ENCODE peak calls at places on chromosome 1, in ten cellular contexts. A, V, R, H, O, B, P, Z, Q and L are unnamed samples.

GRCh38 chr1:117632269-117633067 is 26.6 kb downstream of the TENT5C start:
- DNase-seq in A (no peak), V (no peak), R (peak), H (peak), O (peak), B (no peak), P (no peak), Z (no peak), Q (peak), L (no peak)

GRCh38 chr1:187167555-187167954 is 338.8 kb downstream of the PLA2G4A start:
- DNase-seq in A (no peak), V (no peak), R (no peak), H (no peak), O (no peak), B (no peak), P (no peak), Z (no peak), Q (no peak), L (no peak)

GRCh38 chr1:234698624-234699023 is 88.6 kb upstream of the IRF2BP2 start:
- DNase-seq in A (no peak), V (no peak), R (no peak), H (no peak), O (no peak), B (no peak), P (no peak), Z (no peak), Q (no peak), L (no peak)

GRCh38 chr1:40315795-40316594 is 1.1 kb downstream of the COL9A2 start:
- DNase-seq in A (peak), V (no peak), R (peak), H (peak), O (no peak), B (no peak), P (no peak), Z (no peak), Q (peak), L (no peak)

GRCh38 chr1:193952778-193953374 is 766.5 kb upstream of the B3GALT2 start:
- DNase-seq in A (no peak), V (no peak), R (no peak), H (no peak), O (no peak), B (no peak), P (no peak), Z (no peak), Q (no peak), L (no peak)

GRCh38 chr1:64886877-64887276 is 79.5 kb downstream of the JAK1 start:
- DNase-seq in A (no peak), V (no peak), R (no peak), H (peak), O (no peak), B (no peak), P (no peak), Z (no peak), Q (no peak), L (no peak)

GRCh38 chr1:19372136-19372514 is 60.0 kb downstream of the SLC66A1 start:
- DNase-seq in A (no peak), V (no peak), R (no peak), H (no peak), O (no peak), B (no peak), P (no peak), Z (no peak), Q (no peak), L (no peak)

GRCh38 chr1:18093646-18094045 is 14.0 kb upstream of the IGSF21 start:
- DNase-seq in A (no peak), V (no peak), R (no peak), H (no peak), O (no peak), B (no peak), P (no peak), Z (no peak), Q (no peak), L (no peak)

GRCh38 chr1:119008483-119009299 is 20.5 kb upstream of the TBX15 start:
- DNase-seq in A (peak), V (peak), R (no peak), H (peak), O (no peak), B (peak), P (no peak), Z (no peak), Q (no peak), L (no peak)

GRCh38 chr1:246597340-246597739 is 31.1 kb downstream of the CNST start:
- DNase-seq in A (no peak), V (peak), R (peak), H (no peak), O (peak), B (no peak), P (no peak), Z (no peak), Q (no peak), L (no peak)

GRCh38 chr1:78887459-78887858 is 119.1 kb downstream of the ADGRL4 start:
- DNase-seq in A (no peak), V (no peak), R (no peak), H (no peak), O (no peak), B (no peak), P (no peak), Z (no peak), Q (no peak), L (no peak)

GRCh38 chr1:11858158-11858557 is 587 bp downstream of the NPPB start:
- DNase-seq in A (no peak), V (no peak), R (no peak), H (no peak), O (no peak), B (no peak), P (no peak), Z (no peak), Q (no peak), L (no peak)
- TF ChIP-seq POLR2AphosphoS5 in A (no peak), V (no peak), R (no peak), H (no peak), O (no peak), B (no peak), P (no peak), Z (no peak), Q (no peak), L (no peak)

DNA sequence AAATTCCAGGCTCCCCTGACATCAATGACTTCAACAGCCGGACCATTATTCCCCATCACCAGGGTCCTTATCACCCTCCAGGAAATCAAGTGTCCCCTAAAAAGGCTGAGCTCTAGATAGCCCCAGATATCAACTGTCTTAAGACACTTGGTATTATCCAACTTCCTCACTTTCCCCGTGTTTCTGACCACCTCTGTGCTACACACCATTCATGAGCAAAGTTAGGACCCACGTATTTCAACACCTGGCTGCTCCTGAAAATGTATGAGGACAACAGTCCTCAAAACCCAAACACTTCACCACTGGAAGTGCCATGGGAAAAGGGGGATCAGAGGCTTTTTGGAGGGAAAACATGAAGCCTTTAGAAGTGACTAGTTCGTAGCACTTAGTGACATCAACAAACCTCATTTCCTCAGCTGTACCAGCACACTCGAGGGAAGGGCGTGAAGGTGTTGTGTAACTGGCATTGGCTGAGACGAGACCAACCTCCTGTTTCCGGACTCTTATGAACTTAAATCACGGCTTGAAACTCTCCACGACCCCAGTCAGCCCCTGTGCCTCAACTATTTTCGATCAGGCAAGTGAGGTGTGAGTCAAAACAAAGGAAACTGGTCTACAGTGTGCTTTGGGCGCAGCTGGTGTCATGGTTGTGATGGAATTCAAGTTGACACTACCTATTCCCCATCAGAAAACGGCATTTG is 4.1 kb upstream of the CHD5 start:
- DNase-seq in A (no peak), V (no peak), R (no peak), H (no peak), O (no peak), B (no peak), P (no peak), Z (no peak), Q (no peak), L (no peak)
- TF ChIP-seq POLR2AphosphoS5 in A (peak), V (peak), R (no peak), H (peak), O (no peak), B (no peak), P (peak), Z (peak), Q (no peak), L (no peak)

DNA sequence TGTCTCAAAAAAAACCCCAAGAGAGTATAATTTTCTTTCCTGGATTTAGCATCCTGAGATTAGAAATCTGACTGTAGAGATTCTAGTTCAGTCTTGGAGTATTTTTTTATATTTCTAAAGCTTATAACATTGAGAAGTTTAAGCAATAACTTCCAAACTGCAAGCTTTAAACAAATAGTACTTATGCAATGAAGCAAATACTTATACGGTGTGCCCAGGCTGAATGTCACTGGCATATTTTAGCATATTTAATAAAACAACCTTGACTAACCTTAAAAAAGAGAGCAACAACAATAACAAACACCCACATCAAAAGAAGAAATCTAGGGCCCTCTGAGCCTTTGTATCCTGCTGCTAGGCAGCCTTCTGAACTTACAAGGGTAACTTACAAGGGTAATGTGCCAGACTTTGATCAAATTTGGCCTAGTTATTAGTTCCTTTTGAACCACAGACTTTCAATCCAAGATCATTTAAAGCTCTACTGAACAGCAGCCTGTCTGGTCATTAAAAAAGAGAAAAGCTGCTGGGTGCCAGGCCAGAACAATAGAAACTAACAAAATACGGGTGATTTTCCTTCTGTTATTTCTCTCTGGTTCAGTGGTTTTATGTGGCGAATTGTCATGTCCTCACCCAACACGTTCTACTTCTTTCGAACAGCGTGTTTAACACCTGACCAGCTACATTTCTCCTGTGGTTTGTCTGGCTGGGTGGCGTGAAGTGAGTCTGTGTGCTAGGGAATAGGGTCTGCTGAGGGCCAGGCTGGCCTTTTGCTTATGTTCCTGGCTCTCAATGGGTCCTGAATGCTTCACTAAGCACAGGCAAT is 16.2 kb downstream of the MTOR start:
- DNase-seq in A (no peak), V (no peak), R (no peak), H (no peak), O (no peak), B (no peak), P (no peak), Z (no peak), Q (no peak), L (peak)
- TF ChIP-seq POLR2AphosphoS5 in A (no peak), V (no peak), R (no peak), H (no peak), O (no peak), B (no peak), P (no peak), Z (no peak), Q (no peak), L (no peak)

GRCh38 chr1:204662530-204662929 is 23.0 kb downstream of the LRRN2 start:
- DNase-seq in A (no peak), V (no peak), R (no peak), H (no peak), O (no peak), B (no peak), P (no peak), Z (no peak), Q (no peak), L (no peak)

GRCh38 chr1:204658295-204658694 is 27.2 kb downstream of the LRRN2 start:
- DNase-seq in A (no peak), V (no peak), R (no peak), H (no peak), O (no peak), B (no peak), P (no peak), Z (no peak), Q (no peak), L (no peak)

GRCh38 chr1:204664251-204664650 is 21.3 kb downstream of the LRRN2 start:
- DNase-seq in A (no peak), V (no peak), R (no peak), H (no peak), O (no peak), B (no peak), P (no peak), Z (no peak), Q (no peak), L (no peak)

GRCh38 chr1:204660509-204660908 is 25.0 kb downstream of the LRRN2 start:
- DNase-seq in A (no peak), V (no peak), R (no peak), H (no peak), O (no peak), B (no peak), P (no peak), Z (no peak), Q (no peak), L (no peak)

GRCh38 chr1:204659061-204659460 is 26.5 kb downstream of the LRRN2 start:
- DNase-seq in A (no peak), V (no peak), R (no peak), H (no peak), O (no peak), B (no peak), P (no peak), Z (no peak), Q (no peak), L (no peak)
- TF ChIP-seq POLR2AphosphoS5 in A (no peak), V (no peak), R (no peak), H (no peak), O (no peak), B (no peak), P (no peak), Z (no peak), Q (no peak), L (no peak)

GRCh38 chr1:150154143-150154542 is 4.4 kb downstream of the PLEKHO1 start:
- DNase-seq in A (no peak), V (no peak), R (no peak), H (no peak), O (no peak), B (no peak), P (no peak), Z (no peak), Q (no peak), L (no peak)
- TF ChIP-seq POLR2AphosphoS5 in A (no peak), V (no peak), R (peak), H (no peak), O (no peak), B (no peak), P (no peak), Z (peak), Q (no peak), L (no peak)

GRCh38 chr1:153661111-153661708 is 2.7 kb downstream of the SNAPIN start:
- DNase-seq in A (no peak), V (no peak), R (no peak), H (peak), O (no peak), B (no peak), P (no peak), Z (no peak), Q (peak), L (no peak)
- TF ChIP-seq POLR2AphosphoS5 in A (peak), V (peak), R (no peak), H (peak), O (no peak), B (no peak), P (peak), Z (peak), Q (no peak), L (no peak)

DNA sequence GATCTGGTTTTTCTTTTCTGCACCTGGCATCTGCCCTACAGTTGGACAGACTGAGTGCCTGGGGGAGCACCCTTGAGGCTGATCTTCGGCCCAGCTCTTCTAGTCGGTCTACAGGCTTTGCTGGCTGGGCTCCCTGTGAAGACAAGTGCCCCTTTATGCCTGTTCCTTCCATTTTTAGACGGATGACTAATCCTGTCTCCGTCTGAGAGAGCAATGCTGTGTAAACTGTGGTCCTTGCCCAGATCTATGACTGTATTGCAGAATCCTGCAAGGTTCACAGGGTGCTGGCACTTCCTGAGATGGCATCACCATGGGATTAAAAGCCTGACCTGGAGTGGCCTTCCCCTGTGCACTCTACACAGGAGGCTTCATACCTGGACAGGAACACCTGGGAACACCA is 47.6 kb upstream of the SAMD13 start:
- DNase-seq in A (no peak), V (peak), R (peak), H (no peak), O (peak), B (peak), P (no peak), Z (no peak), Q (no peak), L (no peak)
- TF ChIP-seq POLR2AphosphoS5 in A (no peak), V (no peak), R (peak), H (no peak), O (no peak), B (peak), P (no peak), Z (no peak), Q (no peak), L (no peak)

DNA sequence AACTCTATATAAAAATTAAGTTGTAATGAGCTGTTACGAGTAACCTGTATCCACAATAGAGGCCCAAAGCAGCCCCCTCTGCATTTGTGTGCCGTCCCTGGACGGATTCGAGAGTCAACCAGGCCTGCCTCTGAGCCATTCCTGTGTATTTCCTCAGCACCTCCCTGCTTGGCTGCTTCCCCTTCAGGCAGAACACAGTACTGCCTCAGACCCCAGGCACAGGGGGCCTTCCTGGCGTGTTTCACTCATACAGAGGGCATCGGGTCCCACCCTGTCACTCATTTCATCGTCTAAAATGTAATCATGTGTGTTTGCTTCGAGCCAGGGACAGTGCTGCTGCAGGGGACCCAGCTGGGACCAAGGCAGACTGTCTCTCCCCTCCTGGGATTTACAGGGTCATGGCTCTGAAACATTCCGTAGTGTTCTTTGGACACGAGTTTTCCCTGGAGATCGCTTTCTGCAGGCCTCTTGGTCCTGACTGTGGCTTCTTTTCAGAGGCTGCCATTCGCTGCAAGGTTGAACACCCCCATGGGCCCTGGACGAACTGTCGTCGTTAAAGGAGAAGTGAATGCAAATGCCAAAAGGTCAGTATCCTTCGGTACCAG is 19.4 kb downstream of the LGALS8 start:
- DNase-seq in A (peak), V (no peak), R (no peak), H (peak), O (no peak), B (no peak), P (no peak), Z (no peak), Q (no peak), L (no peak)
- TF ChIP-seq POLR2AphosphoS5 in A (no peak), V (peak), R (no peak), H (no peak), O (no peak), B (no peak), P (no peak), Z (no peak), Q (no peak), L (no peak)